ENCODE peak calls at places on chromosomes 6 and 20, in six cellular contexts. One of them, this sample, is unnamed.

GRCh38 chr6:131764350-131764749 is 43.5 kb upstream of the ENPP1 start:
- DNase-seq in vagina: no peak
- DNase-seq in right lobe of liver: no peak
- DNase-seq in K562: no peak
- DNase-seq in breast epithelium: no peak
- DNase-seq in tibial nerve: no peak
- DNase-seq in this sample: no peak

GRCh38 chr20:61931476-61932198 is 134.0 kb downstream of the TAF4 start:
- DNase-seq in breast epithelium: no peak
- DNase-seq in tibial nerve: peak
- DNase-seq in right lobe of liver: peak
- DNase-seq in vagina: no peak
- DNase-seq in K562: no peak
- DNase-seq in this sample: no peak

GRCh38 chr6:28737750-28738395 is 185.9 kb downstream of the TRIM27 start:
- DNase-seq in breast epithelium: no peak
- DNase-seq in vagina: no peak
- DNase-seq in right lobe of liver: no peak
- DNase-seq in K562: peak
- DNase-seq in tibial nerve: no peak
- DNase-seq in this sample: no peak

GRCh38 chr6:149834513-149835481 is 29.4 kb downstream of the LRP11 start:
- DNase-seq in right lobe of liver: no peak
- DNase-seq in vagina: no peak
- DNase-seq in tibial nerve: peak
- DNase-seq in K562: peak
- DNase-seq in breast epithelium: peak
- DNase-seq in this sample: peak

GRCh38 chr20:57280221-57280620 is 13.8 kb upstream of the BMP7 start:
- DNase-seq in vagina: no peak
- DNase-seq in K562: no peak
- DNase-seq in tibial nerve: no peak
- DNase-seq in breast epithelium: no peak
- DNase-seq in right lobe of liver: no peak
- DNase-seq in this sample: no peak

GRCh38 chr6:67535946-67536345 is 1099.1 kb upstream of the ADGRB3 start:
- DNase-seq in tibial nerve: no peak
- DNase-seq in breast epithelium: no peak
- DNase-seq in right lobe of liver: no peak
- DNase-seq in vagina: no peak
- DNase-seq in K562: no peak
- DNase-seq in this sample: no peak

GRCh38 chr20:58149412-58150091 is 78.9 kb downstream of the ANKRD60 start:
- DNase-seq in right lobe of liver: no peak
- DNase-seq in breast epithelium: no peak
- DNase-seq in vagina: no peak
- DNase-seq in tibial nerve: no peak
- DNase-seq in K562: no peak
- DNase-seq in this sample: no peak

GRCh38 chr6:160679402-160679769 is 15.3 kb upstream of the LPA start:
- DNase-seq in tibial nerve: no peak
- DNase-seq in K562: peak
- DNase-seq in breast epithelium: no peak
- DNase-seq in right lobe of liver: peak
- DNase-seq in vagina: no peak
- DNase-seq in this sample: no peak

GRCh38 chr20:57006411-57007170 is 259.9 kb downstream of the BMP7 start:
- DNase-seq in K562: no peak
- DNase-seq in vagina: no peak
- DNase-seq in breast epithelium: no peak
- DNase-seq in right lobe of liver: no peak
- DNase-seq in tibial nerve: no peak
- DNase-seq in this sample: no peak

GRCh38 chr20:63520594-63520938 is at the start of gene PPDPF:
- DNase-seq in tibial nerve: peak
- DNase-seq in breast epithelium: peak
- DNase-seq in vagina: no peak
- DNase-seq in right lobe of liver: peak
- DNase-seq in K562: peak
- DNase-seq in this sample: peak

GRCh38 chr6:106186172-106186571 is 100.0 kb downstream of the PRDM1 start:
- DNase-seq in K562: no peak
- DNase-seq in vagina: no peak
- DNase-seq in tibial nerve: no peak
- DNase-seq in breast epithelium: no peak
- DNase-seq in right lobe of liver: no peak
- DNase-seq in this sample: no peak

GRCh38 chr6:15386756-15387112 is 140.9 kb downstream of the JARID2 start:
- DNase-seq in K562: no peak
- DNase-seq in breast epithelium: no peak
- DNase-seq in vagina: no peak
- DNase-seq in tibial nerve: no peak
- DNase-seq in right lobe of liver: no peak
- DNase-seq in this sample: no peak

GRCh38 chr6:169961772-169962561 is 210.5 kb downstream of the ERMARD start:
- DNase-seq in right lobe of liver: no peak
- DNase-seq in vagina: peak
- DNase-seq in tibial nerve: no peak
- DNase-seq in K562: no peak
- DNase-seq in breast epithelium: peak
- DNase-seq in this sample: no peak

GRCh38 chr20:20731945-20732296 is 19.5 kb upstream of the RALGAPA2 start:
- DNase-seq in K562: no peak
- DNase-seq in breast epithelium: no peak
- DNase-seq in right lobe of liver: no peak
- DNase-seq in tibial nerve: no peak
- DNase-seq in vagina: no peak
- DNase-seq in this sample: peak

GRCh38 chr20:37804584-37805566 is 98.1 kb upstream of the VSTM2L start:
- DNase-seq in vagina: no peak
- DNase-seq in tibial nerve: no peak
- DNase-seq in breast epithelium: no peak
- DNase-seq in right lobe of liver: no peak
- DNase-seq in K562: no peak
- DNase-seq in this sample: no peak

GRCh38 chr20:58523916-58524315 is 8.7 kb upstream of the APCDD1L start:
- DNase-seq in right lobe of liver: no peak
- DNase-seq in tibial nerve: no peak
- DNase-seq in breast epithelium: no peak
- DNase-seq in K562: no peak
- DNase-seq in vagina: no peak
- DNase-seq in this sample: no peak

GRCh38 chr6:138824482-138825134 is 28.7 kb downstream of the ECT2L start:
- DNase-seq in right lobe of liver: no peak
- DNase-seq in vagina: no peak
- DNase-seq in breast epithelium: no peak
- DNase-seq in K562: peak
- DNase-seq in tibial nerve: no peak
- DNase-seq in this sample: no peak

GRCh38 chr6:154852700-154853099 is 119.5 kb downstream of the SCAF8 start:
- DNase-seq in right lobe of liver: no peak
- DNase-seq in K562: no peak
- DNase-seq in breast epithelium: no peak
- DNase-seq in tibial nerve: no peak
- DNase-seq in vagina: no peak
- DNase-seq in this sample: no peak

GRCh38 chr6:144936764-144937163 is 651.6 kb downstream of the UTRN start:
- DNase-seq in K562: no peak
- DNase-seq in tibial nerve: no peak
- DNase-seq in vagina: no peak
- DNase-seq in right lobe of liver: no peak
- DNase-seq in breast epithelium: no peak
- DNase-seq in this sample: no peak

GRCh38 chr6:69421986-69422385 is 374.8 kb downstream of the LMBRD1 start:
- DNase-seq in tibial nerve: no peak
- DNase-seq in breast epithelium: no peak
- DNase-seq in K562: no peak
- DNase-seq in right lobe of liver: no peak
- DNase-seq in vagina: no peak
- DNase-seq in this sample: no peak

GRCh38 chr6:28695671-28696537 is 170.2 kb downstream of the GPX5 start:
- DNase-seq in vagina: no peak
- DNase-seq in tibial nerve: no peak
- DNase-seq in breast epithelium: no peak
- DNase-seq in K562: no peak
- DNase-seq in right lobe of liver: no peak
- DNase-seq in this sample: no peak

GRCh38 chr6:31952140-31952805 is 6.4 kb downstream of the CFB start:
- DNase-seq in right lobe of liver: peak
- DNase-seq in breast epithelium: no peak
- DNase-seq in tibial nerve: peak
- DNase-seq in K562: peak
- DNase-seq in vagina: no peak
- DNase-seq in this sample: no peak

GRCh38 chr6:31407699-31408098 is 4.3 kb downstream of the MICA start:
- DNase-seq in tibial nerve: no peak
- DNase-seq in vagina: no peak
- DNase-seq in breast epithelium: no peak
- DNase-seq in K562: no peak
- DNase-seq in right lobe of liver: no peak
- DNase-seq in this sample: no peak

GRCh38 chr20:25040438-25040831 is 17.5 kb downstream of the ACSS1 start:
- DNase-seq in tibial nerve: peak
- DNase-seq in K562: no peak
- DNase-seq in vagina: no peak
- DNase-seq in right lobe of liver: no peak
- DNase-seq in breast epithelium: peak
- DNase-seq in this sample: no peak

GRCh38 chr6:6590530-6590929 is 2.0 kb downstream of the LY86 start:
- DNase-seq in K562: no peak
- DNase-seq in vagina: no peak
- DNase-seq in tibial nerve: no peak
- DNase-seq in right lobe of liver: no peak
- DNase-seq in breast epithelium: no peak
- DNase-seq in this sample: no peak

GRCh38 chr6:43146228-43146627 is 24.8 kb upstream of the SRF start:
- DNase-seq in K562: no peak
- DNase-seq in vagina: no peak
- DNase-seq in breast epithelium: no peak
- DNase-seq in tibial nerve: no peak
- DNase-seq in right lobe of liver: no peak
- DNase-seq in this sample: no peak
- TF ChIP-seq CTCF in K562: peak
- TF ChIP-seq CTCF in vagina: no peak
- TF ChIP-seq CTCF in breast epithelium: no peak
- TF ChIP-seq CTCF in tibial nerve: no peak
- TF ChIP-seq CTCF in right lobe of liver: no peak
- TF ChIP-seq CTCF in this sample: no peak

DNA sequence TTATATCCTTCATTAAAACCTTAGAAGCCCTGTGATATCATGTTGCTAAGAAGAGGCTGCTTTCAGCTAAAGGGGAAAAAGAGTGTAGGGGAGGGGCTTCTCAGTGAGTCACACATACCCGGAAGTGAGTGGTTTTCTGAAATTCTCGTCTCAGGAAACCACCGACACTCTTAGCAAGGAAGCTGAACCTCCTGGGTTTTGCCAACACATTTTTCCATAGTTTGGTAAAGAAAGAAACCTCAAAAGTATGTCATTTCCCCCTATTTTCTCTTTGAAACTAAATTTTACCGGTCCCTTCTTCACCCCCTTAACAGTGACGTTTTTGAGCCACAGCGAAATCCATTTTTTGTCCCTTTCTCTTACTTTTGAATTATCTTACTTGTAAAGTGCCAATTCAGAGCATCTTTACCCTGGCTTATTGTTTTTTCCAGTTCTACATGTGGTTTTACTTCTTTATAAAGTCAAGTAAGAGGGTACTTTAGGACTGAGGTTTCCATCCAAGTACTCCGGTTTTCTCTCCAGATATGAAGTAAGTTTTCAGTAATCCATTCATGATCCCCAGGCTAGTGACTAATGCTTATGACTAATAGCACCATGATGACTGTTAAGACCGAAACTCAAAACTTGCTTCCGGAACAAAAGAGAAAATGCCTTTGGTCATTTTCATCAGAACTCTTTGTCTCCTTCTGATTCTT is 219.3 kb downstream of the ARHGAP18 start:
- DNase-seq in tibial nerve: no peak
- DNase-seq in right lobe of liver: no peak
- DNase-seq in K562: peak
- DNase-seq in vagina: no peak
- DNase-seq in breast epithelium: peak
- DNase-seq in this sample: peak
- TF ChIP-seq POLR2A in tibial nerve: peak
- TF ChIP-seq POLR2A in right lobe of liver: no peak
- TF ChIP-seq POLR2A in K562: peak
- TF ChIP-seq POLR2A in vagina: no peak
- TF ChIP-seq POLR2A in breast epithelium: no peak
- TF ChIP-seq POLR2A in this sample: no peak

GRCh38 chr20:11350126-11351005 is 567.3 kb upstream of the BTBD3 start:
- DNase-seq in right lobe of liver: no peak
- DNase-seq in vagina: no peak
- DNase-seq in breast epithelium: peak
- DNase-seq in tibial nerve: no peak
- DNase-seq in K562: no peak
- DNase-seq in this sample: peak
- TF ChIP-seq CTCF in right lobe of liver: no peak
- TF ChIP-seq CTCF in vagina: no peak
- TF ChIP-seq CTCF in breast epithelium: no peak
- TF ChIP-seq CTCF in tibial nerve: no peak
- TF ChIP-seq CTCF in K562: no peak
- TF ChIP-seq CTCF in this sample: no peak

DNA sequence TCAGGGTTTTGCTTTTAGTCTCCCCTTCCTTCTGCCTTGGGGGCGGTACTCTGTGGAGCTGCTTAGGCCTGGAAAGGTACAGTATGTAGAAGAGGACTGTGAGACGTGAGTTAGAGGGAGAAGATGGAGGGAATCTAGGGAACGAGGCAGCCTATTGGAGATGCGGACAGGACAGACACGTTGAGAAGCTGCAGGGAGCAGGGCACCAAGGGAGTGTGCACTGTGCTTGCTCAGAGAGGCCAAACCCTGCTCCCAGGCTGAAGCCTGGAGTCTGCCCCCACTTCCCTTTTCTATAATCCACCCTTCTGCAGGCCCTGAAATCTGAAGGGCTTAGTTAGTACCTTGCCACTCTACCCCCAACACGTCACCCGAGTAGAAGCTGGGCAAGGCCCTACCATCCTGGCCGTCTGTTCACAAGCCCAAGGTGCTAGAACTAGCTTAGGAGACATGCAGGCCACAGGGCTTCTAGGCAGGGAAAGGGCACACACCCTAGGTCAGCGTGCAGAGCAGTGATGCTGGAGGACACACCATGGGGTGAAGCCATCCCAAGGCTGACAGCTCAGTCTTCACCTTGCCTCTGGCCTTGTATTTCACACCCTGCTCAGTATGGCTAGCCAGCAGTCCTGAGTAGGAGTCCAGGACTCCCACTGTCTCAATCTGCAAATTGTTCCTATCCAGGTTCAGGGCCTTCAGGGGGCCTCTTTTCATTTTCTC is 6.9 kb downstream of the TP53INP2 start:
- DNase-seq in K562: no peak
- DNase-seq in vagina: no peak
- DNase-seq in tibial nerve: no peak
- DNase-seq in breast epithelium: no peak
- DNase-seq in right lobe of liver: no peak
- DNase-seq in this sample: no peak
- TF ChIP-seq POLR2A in K562: no peak
- TF ChIP-seq POLR2A in vagina: no peak
- TF ChIP-seq POLR2A in tibial nerve: no peak
- TF ChIP-seq POLR2A in breast epithelium: no peak
- TF ChIP-seq POLR2A in right lobe of liver: no peak
- TF ChIP-seq POLR2A in this sample: no peak

This sample was measured in lower leg skin.